ENCODE peak calls at places on chromosomes 16 and 17, in four cellular contexts. D, Z, B and A are unnamed samples.

GRCh38 chr17:63911657-63912100 is 621 bp upstream of the CSHL1 start:
- DNase-seq in D (peak), B (peak), Z (peak), A (no peak)

GRCh38 chr16:84953051-84953746 is 58.1 kb downstream of the ZDHHC7 start:
- DNase-seq in B (no peak), Z (no peak), D (no peak), A (no peak)

GRCh38 chr17:72997559-72997958 is 94.9 kb downstream of the SLC39A11 start:
- DNase-seq in B (no peak), D (no peak), Z (no peak), A (no peak)

GRCh38 chr17:31535581-31535981 is 144.1 kb downstream of the RAB11FIP4 start:
- DNase-seq in D (no peak), B (peak), Z (no peak), A (no peak)

GRCh38 chr16:1486551-1487390 is 2.0 kb downstream of the PTX4 start:
- DNase-seq in Z (no peak), B (no peak), D (no peak), A (no peak)

GRCh38 chr17:79870540-79870939 is 31.3 kb upstream of the CBX4 start:
- DNase-seq in D (no peak), B (no peak), Z (no peak), A (no peak)

GRCh38 chr17:3613139-3613538 is 3.9 kb upstream of the TRPV1 start:
- DNase-seq in B (no peak), D (no peak), Z (no peak), A (no peak)

GRCh38 chr17:64572682-64573154 is 65.9 kb downstream of the CEP95 start:
- DNase-seq in B (no peak), Z (peak), D (no peak), A (no peak)

GRCh38 chr17:81543339-81543675 is 8.8 kb downstream of the FAAP100 start:
- DNase-seq in B (no peak), Z (no peak), D (no peak), A (no peak)

GRCh38 chr16:86663691-86664517 is 85.6 kb downstream of the FOXL1 start:
- DNase-seq in Z (peak), B (no peak), D (no peak), A (no peak)

GRCh38 chr16:73549960-73550359 is 502.0 kb upstream of the ZFHX3 start:
- DNase-seq in D (no peak), Z (no peak), B (no peak), A (no peak)

GRCh38 chr17:8161289-8162231 is 1.2 kb downstream of the VAMP2 start:
- DNase-seq in Z (no peak), B (no peak), D (no peak), A (no peak)

GRCh38 chr17:42017866-42018200 is 594 bp upstream of the DNAJC7 start:
- DNase-seq in D (no peak), B (peak), Z (no peak), A (no peak)

GRCh38 chr16:88905563-88905962 is 39.1 kb upstream of the PABPN1L start:
- DNase-seq in Z (no peak), B (peak), D (no peak), A (no peak)

GRCh38 chr16:50532576-50532975 is 15.6 kb upstream of the NKD1 start:
- DNase-seq in B (no peak), Z (no peak), D (no peak), A (no peak)

GRCh38 chr17:41067281-41067680 is 1.6 kb upstream of the KRTAP2-4 start:
- DNase-seq in B (no peak), Z (no peak), D (no peak), A (no peak)

GRCh38 chr17:55265434-55266021 is 768 bp downstream of the HLF start:
- DNase-seq in Z (no peak), D (no peak), B (peak), A (no peak)

GRCh38 chr17:15112881-15113617 is 152.1 kb downstream of the PMP22 start:
- DNase-seq in D (no peak), Z (no peak), B (no peak), A (no peak)

GRCh38 chr16:50756466-50756865 is 14.6 kb downstream of the CYLD start:
- DNase-seq in B (no peak), Z (no peak), D (no peak), A (no peak)

GRCh38 chr17:2683912-2684311 is 27.7 kb downstream of the CLUH start:
- DNase-seq in Z (no peak), B (no peak), D (no peak), A (no peak)

GRCh38 chr17:63844293-63844672 is 1.8 kb upstream of the SMARCD2 start:
- DNase-seq in B (no peak), Z (no peak), D (no peak), A (no peak)

GRCh38 chr17:1714980-1715802 is 5.0 kb upstream of the TLCD2 start:
- DNase-seq in D (peak), Z (peak), B (no peak), A (peak)

GRCh38 chr16:85055503-85056210 is 28.1 kb downstream of the KIAA0513 start:
- DNase-seq in D (no peak), B (peak), Z (peak), A (peak)

GRCh38 chr17:18191071-18191667 is 7.5 kb downstream of the ALKBH5 start:
- DNase-seq in Z (no peak), B (no peak), D (no peak), A (no peak)

GRCh38 chr17:70169707-70170597 is 620 bp downstream of the KCNJ2 start:
- DNase-seq in D (no peak), B (no peak), Z (no peak), A (no peak)

GRCh38 chr17:72205357-72205756 is 84.5 kb downstream of the SOX9 start:
- DNase-seq in Z (no peak), B (no peak), D (no peak), A (no peak)

GRCh38 chr17:76373481-76373825 is 11.0 kb upstream of the SPHK1 start:
- DNase-seq in D (no peak), Z (no peak), B (no peak), A (no peak)

GRCh38 chr16:67240506-67240905 is 6.8 kb downstream of the FHOD1 start:
- DNase-seq in B (no peak), Z (peak), D (no peak), A (no peak)

GRCh38 chr17:13593757-13594156 is 8.0 kb downstream of the HS3ST3A1 start:
- DNase-seq in Z (no peak), D (no peak), B (no peak), A (no peak)

GRCh38 chr17:40309938-40310510 is 1.0 kb downstream of the RARA start:
- DNase-seq in D (peak), B (no peak), Z (no peak), A (no peak)